ENCODE peak calls at places on chromosomes 7 and 10, in five cellular contexts. One of them, this sample, is unnamed.

GRCh38 chr7:67450171-67450570 is 453.5 kb downstream of the TYW1 start:
- DNase-seq in heart right ventricle: no peak
- DNase-seq in amygdala: no peak
- DNase-seq in HTR-8/SVneo: no peak
- DNase-seq in stimulated activated CD4-positive, alpha-beta T cell treated with anti-CD3 and anti-CD28 coated beads, Interleukin-2, amount 100 ng/mL, for 4 hours: no peak
- DNase-seq in this sample: no peak

GRCh38 chr7:7938471-7938870 is 30.1 kb upstream of the GLCCI1 start:
- DNase-seq in stimulated activated CD4-positive, alpha-beta T cell treated with anti-CD3 and anti-CD28 coated beads, Interleukin-2, amount 100 ng/mL, for 4 hours: no peak
- DNase-seq in HTR-8/SVneo: no peak
- DNase-seq in heart right ventricle: no peak
- DNase-seq in amygdala: no peak
- DNase-seq in this sample: no peak

GRCh38 chr7:45692031-45692430 is 117.9 kb downstream of the ADCY1 start:
- DNase-seq in amygdala: no peak
- DNase-seq in stimulated activated CD4-positive, alpha-beta T cell treated with anti-CD3 and anti-CD28 coated beads, Interleukin-2, amount 100 ng/mL, for 4 hours: no peak
- DNase-seq in heart right ventricle: no peak
- DNase-seq in HTR-8/SVneo: no peak
- DNase-seq in this sample: no peak

GRCh38 chr7:101465576-101466196 is 103.0 kb downstream of the COL26A1 start:
- DNase-seq in stimulated activated CD4-positive, alpha-beta T cell treated with anti-CD3 and anti-CD28 coated beads, Interleukin-2, amount 100 ng/mL, for 4 hours: no peak
- DNase-seq in amygdala: no peak
- DNase-seq in heart right ventricle: no peak
- DNase-seq in HTR-8/SVneo: no peak
- DNase-seq in this sample: no peak

GRCh38 chr7:39288303-39288702 is 277.9 kb upstream of the YAE1 start:
- DNase-seq in amygdala: no peak
- DNase-seq in stimulated activated CD4-positive, alpha-beta T cell treated with anti-CD3 and anti-CD28 coated beads, Interleukin-2, amount 100 ng/mL, for 4 hours: no peak
- DNase-seq in HTR-8/SVneo: no peak
- DNase-seq in heart right ventricle: no peak
- DNase-seq in this sample: no peak

GRCh38 chr7:141562972-141563371 is 11.8 kb downstream of the AGK start:
- DNase-seq in amygdala: no peak
- DNase-seq in heart right ventricle: no peak
- DNase-seq in stimulated activated CD4-positive, alpha-beta T cell treated with anti-CD3 and anti-CD28 coated beads, Interleukin-2, amount 100 ng/mL, for 4 hours: no peak
- DNase-seq in HTR-8/SVneo: no peak
- DNase-seq in this sample: no peak

GRCh38 chr10:13515467-13515866 is 13.3 kb downstream of the BEND7 start:
- DNase-seq in HTR-8/SVneo: no peak
- DNase-seq in stimulated activated CD4-positive, alpha-beta T cell treated with anti-CD3 and anti-CD28 coated beads, Interleukin-2, amount 100 ng/mL, for 4 hours: no peak
- DNase-seq in heart right ventricle: no peak
- DNase-seq in amygdala: no peak
- DNase-seq in this sample: no peak

GRCh38 chr7:142438235-142438922 is 180.5 kb upstream of the PRSS58 start:
- DNase-seq in HTR-8/SVneo: no peak
- DNase-seq in amygdala: peak; percentile 3
- DNase-seq in heart right ventricle: no peak
- DNase-seq in stimulated activated CD4-positive, alpha-beta T cell treated with anti-CD3 and anti-CD28 coated beads, Interleukin-2, amount 100 ng/mL, for 4 hours: no peak
- DNase-seq in this sample: peak; percentile 36

This sample was measured in substantia nigra.